ENCODE peak calls at places on chromosomes 3 and 15, in nine cellular contexts. B is A549, Q is psoas muscle, V is spleen, O is testis, U is AG04450, N is left ventricle myocardium inferior, L is GM12865, S is dorsolateral prefrontal cortex. A is an unnamed sample.

GRCh38 chr3:65948833-65949573 is 89.7 kb downstream of the MAGI1 start:
- DNase-seq in B (no peak), Q (no peak), V (no peak), O (no peak), U (no peak), N (no peak), L (no peak), S (no peak), A (no peak)

GRCh38 chr3:32374788-32375595 is 16.7 kb upstream of the CMTM7 start:
- DNase-seq in B (peak; percentile 54), Q (no peak), V (no peak), O (peak; percentile 86), U (peak; percentile 44), N (no peak), L (peak; percentile 83), S (no peak), A (peak; percentile 80)

GRCh38 chr15:70096215-70096974 is 1.3 kb downstream of the TLE3 start:
- DNase-seq in B (peak; percentile 73), Q (peak; percentile 51), V (peak; percentile 92), O (peak; percentile 63), U (no peak), N (no peak), L (peak; percentile 43), S (no peak), A (peak; percentile 72)

GRCh38 chr3:71031914-71032521 is 551.5 kb downstream of the FOXP1 start:
- DNase-seq in B (no peak), Q (peak; percentile 19), V (peak; percentile 84), O (no peak), U (no peak), N (peak; percentile 25), L (peak; percentile 28), S (no peak), A (no peak)

GRCh38 chr3:164233951-164234350 is 844.3 kb downstream of the SI start:
- DNase-seq in B (no peak), Q (no peak), V (no peak), O (no peak), U (no peak), N (no peak), L (no peak), S (no peak), A (no peak)

GRCh38 chr15:43920815-43921214 is 94.0 kb downstream of the WDR76 start:
- DNase-seq in B (no peak), Q (no peak), V (peak; percentile 17), O (no peak), U (no peak), N (no peak), L (peak; percentile 13), S (no peak), A (no peak)

GRCh38 chr15:25181290-25182097 is 226.7 kb downstream of the SNRPN start:
- DNase-seq in B (no peak), Q (peak; percentile 7), V (peak; percentile 58), O (peak; percentile 8), U (no peak), N (peak; percentile 2), L (no peak), S (peak; percentile 20), A (no peak)

GRCh38 chr3:119145500-119146167 is at the start of gene TEX55:
- DNase-seq in B (peak; percentile 54), Q (no peak), V (no peak), O (peak; percentile 33), U (peak; percentile 36), N (peak; percentile 16), L (peak; percentile 46), S (no peak), A (peak; percentile 73)

GRCh38 chr3:31008986-31009385 is 114.5 kb upstream of the GADL1 start:
- DNase-seq in B (no peak), Q (no peak), V (no peak), O (no peak), U (no peak), N (no peak), L (no peak), S (no peak), A (peak; percentile 67)

GRCh38 chr3:132569153-132569552 is 27.9 kb upstream of the ACKR4 start:
- DNase-seq in B (no peak), Q (no peak), V (no peak), O (no peak), U (no peak), N (no peak), L (no peak), S (no peak), A (no peak)

GRCh38 chr3:41363830-41364523 is 164.7 kb downstream of the CTNNB1 start:
- DNase-seq in B (no peak), Q (no peak), V (no peak), O (no peak), U (no peak), N (no peak), L (no peak), S (no peak), A (no peak)

DNA sequence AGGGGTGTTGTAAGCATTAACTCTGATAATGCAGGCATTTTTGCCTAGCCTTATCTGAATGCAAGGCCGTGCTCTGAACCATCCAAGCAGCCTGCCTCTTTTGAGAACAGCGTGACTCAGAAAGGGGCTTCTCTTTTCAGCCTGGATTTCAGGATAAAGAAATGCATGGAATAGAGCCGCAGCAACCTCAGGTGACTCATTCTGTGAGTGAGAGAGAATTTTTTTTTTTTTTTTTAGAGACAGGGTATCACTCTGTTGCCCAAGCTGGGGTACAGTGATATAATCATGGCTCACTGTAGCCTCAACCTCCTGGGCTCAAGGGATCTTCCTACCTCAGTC is 20.6 kb upstream of the PDE8A start:
- DNase-seq in B (no peak), Q (no peak), V (no peak), O (no peak), U (peak; percentile 48), N (no peak), L (no peak), S (no peak), A (peak; percentile 66)
- H3K4me3 ChIP-seq in B (no peak overlapping the region), Q (no peak overlapping the region), V (no peak overlapping the region), O (no peak overlapping the region), U (no peak overlapping the region), N (no peak overlapping the region), L (no peak overlapping the region), S (no peak overlapping the region), A (no peak overlapping the region)

DNA sequence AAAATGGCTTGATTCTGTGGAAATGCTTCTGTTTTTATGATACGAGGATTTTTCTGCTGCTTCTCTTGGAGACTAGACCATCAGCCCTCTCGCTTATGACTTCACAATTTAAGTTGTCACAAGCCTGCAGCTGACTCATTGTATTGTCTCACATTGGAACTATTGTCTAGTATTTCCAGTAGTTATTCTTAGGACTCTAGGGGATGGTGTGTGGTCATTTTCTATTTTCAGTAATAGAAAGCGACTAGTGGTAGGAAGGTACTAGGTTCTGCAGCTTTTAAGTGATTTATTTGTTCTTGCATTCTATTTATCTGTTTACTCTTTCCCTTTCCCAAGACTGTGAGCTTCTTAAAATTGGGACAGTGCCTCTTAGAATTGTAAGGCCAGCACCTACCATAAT is 66.3 kb upstream of the CRTC3 start:
- DNase-seq in B (no peak), Q (no peak), V (no peak), O (no peak), U (no peak), N (no peak), L (peak; percentile 31), S (peak; percentile 52), A (peak; percentile 67)
- TF ChIP-seq CTCF in B (no peak), Q (peak; percentile 25), V (no peak), O (no peak), U (peak; percentile 2), N (peak; percentile 50), L (no peak), S (peak; percentile 36), A (no peak)

DNA sequence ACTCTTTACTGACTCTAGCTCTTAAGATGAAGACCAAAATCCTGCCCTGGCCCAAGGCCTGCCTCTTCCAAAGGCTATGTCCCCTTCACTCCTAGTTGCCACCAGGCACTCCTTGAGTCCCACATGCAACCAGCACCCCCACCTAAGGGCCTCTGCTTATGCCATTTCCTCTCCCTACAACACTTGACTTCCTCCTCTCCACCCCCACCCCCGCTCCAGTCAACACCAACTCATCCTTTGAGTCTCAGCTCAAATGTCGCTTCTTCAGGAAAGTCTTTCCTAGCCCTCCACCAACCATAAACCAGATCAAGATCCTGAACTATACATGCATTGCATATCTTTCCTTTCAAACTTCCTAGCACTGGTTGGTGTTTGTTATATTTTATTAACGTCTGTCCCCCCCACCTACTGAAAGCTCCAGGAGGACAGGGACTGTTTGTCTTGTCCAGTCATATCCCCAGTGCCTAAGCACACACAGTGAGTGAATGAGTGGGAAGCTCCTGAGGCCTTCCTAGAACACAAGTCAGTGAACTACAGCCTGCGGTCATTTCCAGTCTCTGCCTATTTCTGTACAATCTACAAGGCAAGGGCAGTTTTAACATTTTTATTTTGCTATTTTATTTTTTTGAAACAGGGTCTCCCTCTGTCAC is 7.3 kb downstream of the TBC1D2B start:
- DNase-seq in B (no peak), Q (no peak), V (peak; percentile 84), O (no peak), U (no peak), N (no peak), L (peak; percentile 50), S (no peak), A (peak; percentile 23)
- H3K4me3 ChIP-seq in B (no peak overlapping the region), Q (no peak overlapping the region), V (no peak overlapping the region), O (no peak overlapping the region), U (no peak overlapping the region), N (no peak overlapping the region), L (peak overlapping the region; percentile 9), S (no peak overlapping the region), A (no peak overlapping the region)

DNA sequence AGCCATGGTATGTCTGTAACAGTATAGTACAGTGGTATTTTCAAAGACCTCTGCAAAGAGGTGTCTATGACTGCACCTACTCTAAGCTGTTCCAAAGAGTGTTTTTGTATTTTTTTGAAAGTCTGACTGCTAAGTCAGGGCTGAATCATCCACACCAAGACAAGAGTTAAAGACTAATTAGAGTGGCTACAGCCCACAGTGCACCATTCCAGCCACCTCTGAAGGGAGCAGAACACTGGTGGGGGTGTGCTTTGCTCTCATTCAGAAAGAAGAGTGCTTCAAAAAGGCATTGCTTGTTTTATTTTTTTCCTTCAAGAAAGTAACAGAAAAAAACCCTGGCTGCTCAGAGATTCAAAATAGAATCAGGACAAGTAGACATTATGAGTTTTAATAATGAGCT is 301.5 kb downstream of the GABRG3 start:
- DNase-seq in B (no peak), Q (no peak), V (no peak), O (no peak), U (no peak), N (no peak), L (no peak), S (no peak), A (no peak)
- TF ChIP-seq CTCF in B (no peak), Q (no peak), V (no peak), O (no peak), U (no peak), N (no peak), L (no peak), S (no peak), A (no peak)

GRCh38 chr15:59997070-59997701 is 6.9 kb upstream of the FOXB1 start:
- DNase-seq in B (no peak), Q (no peak), V (no peak), O (peak; percentile 44), U (no peak), N (no peak), L (peak; percentile 71), S (no peak), A (peak; percentile 36)
- H3K4me3 ChIP-seq in B (peak overlapping the region; percentile 27), Q (peak overlapping the region; percentile 56), V (peak overlapping the region; percentile 23), O (peak overlapping the region; percentile 45), U (no peak overlapping the region), N (peak overlapping the region; percentile 50), L (peak overlapping the region; percentile 58), S (no peak overlapping the region), A (no peak overlapping the region)

GRCh38 chr15:66378814-66379430 is 7.8 kb upstream of the MAP2K1 start:
- DNase-seq in B (no peak), Q (no peak), V (no peak), O (no peak), U (no peak), N (no peak), L (no peak), S (no peak), A (no peak)
- TF ChIP-seq CTCF in B (no peak), Q (no peak), V (no peak), O (no peak), U (no peak), N (no peak), L (no peak), S (no peak), A (no peak)